ENCODE peak calls at places on chromosomes 2 and 18, in eight cellular contexts. D is skeletal muscle cell; F is neural progenitor cell; N is tibial artery; R is aorta; J is CD8-positive, alpha-beta memory T cell; E is GM12865; I is heart left ventricle. G is an unnamed sample.

GRCh38 chr2:19632327-19633040 is 269.3 kb downstream of the TTC32 start:
- DNase-seq in D (no peak), F (no peak), N (peak; percentile 50), R (no peak), J (no peak), E (no peak), I (peak; percentile 22), G (peak; percentile 26)

GRCh38 chr2:11679491-11680130 is 9.6 kb upstream of the NTSR2 start:
- DNase-seq in D (no peak), F (no peak), N (no peak), R (no peak), J (no peak), E (no peak), I (no peak), G (no peak)

GRCh38 chr18:63505566-63506335 is 29.0 kb downstream of the SERPINB5 start:
- DNase-seq in D (no peak), F (peak; percentile 61), N (no peak), R (no peak), J (no peak), E (peak; percentile 33), I (no peak), G (no peak)

GRCh38 chr2:217249490-217250451 is 389.9 kb upstream of the TNP1 start:
- DNase-seq in D (peak; percentile 41), F (peak; percentile 15), N (peak; percentile 28), R (no peak), J (no peak), E (no peak), I (no peak), G (peak; percentile 23)

GRCh38 chr2:209773377-209773776 is 1.7 kb downstream of the UNC80 start:
- DNase-seq in D (no peak), F (no peak), N (no peak), R (no peak), J (no peak), E (no peak), I (no peak), G (no peak)

GRCh38 chr2:240142256-240142775 is 1.9 kb upstream of the OTOS start:
- DNase-seq in D (no peak), F (no peak), N (no peak), R (peak; percentile 67), J (no peak), E (no peak), I (no peak), G (no peak)

GRCh38 chr2:108323619-108324018 is 34.9 kb downstream of the SULT1C2 start:
- DNase-seq in D (no peak), F (no peak), N (no peak), R (no peak), J (no peak), E (no peak), I (no peak), G (no peak)

GRCh38 chr2:43026451-43027102 is 199.8 kb downstream of the ZFP36L2 start:
- DNase-seq in D (no peak), F (no peak), N (no peak), R (no peak), J (no peak), E (no peak), I (no peak), G (no peak)

GRCh38 chr2:182862003-182862402 is 4.4 kb downstream of the FRZB start:
- DNase-seq in D (no peak), F (no peak), N (no peak), R (no peak), J (no peak), E (no peak), I (no peak), G (no peak)

GRCh38 chr2:20128506-20129319 is 77.3 kb upstream of the LAPTM4A start:
- DNase-seq in D (no peak), F (no peak), N (no peak), R (peak; percentile 12), J (no peak), E (no peak), I (no peak), G (no peak)

GRCh38 chr2:161843936-161844335 is 219.7 kb downstream of the SLC4A10 start:
- DNase-seq in D (no peak), F (no peak), N (no peak), R (no peak), J (no peak), E (no peak), I (no peak), G (no peak)

GRCh38 chr2:219722276-219722883 is 95.0 kb downstream of the SLC4A3 start:
- DNase-seq in D (no peak), F (no peak), N (no peak), R (no peak), J (no peak), E (no peak), I (no peak), G (no peak)

GRCh38 chr2:118014492-118014824 is 588 bp upstream of the CCDC93 start:
- DNase-seq in D (no peak), F (peak; percentile 52), N (no peak), R (no peak), J (no peak), E (no peak), I (no peak), G (no peak)

GRCh38 chr2:11785611-11785940 is 39.1 kb downstream of the LPIN1 start:
- DNase-seq in D (no peak), F (no peak), N (no peak), R (no peak), J (no peak), E (no peak), I (no peak), G (no peak)

GRCh38 chr2:128391679-128392078 is 73.0 kb upstream of the HS6ST1 start:
- DNase-seq in D (no peak), F (no peak), N (no peak), R (no peak), J (no peak), E (no peak), I (no peak), G (no peak)

GRCh38 chr18:22320155-22320554 is 97.6 kb downstream of the CTAGE1 start:
- DNase-seq in D (no peak), F (peak; percentile 60), N (no peak), R (no peak), J (no peak), E (no peak), I (no peak), G (no peak)
- H3K4me3 ChIP-seq in D (no peak overlapping the region), F (no peak overlapping the region), N (no peak overlapping the region), R (no peak overlapping the region), J (no peak overlapping the region), E (no peak overlapping the region), I (no peak overlapping the region), G (no peak overlapping the region)

GRCh38 chr2:55035716-55036115 is 14.5 kb downstream of the RTN4 start:
- DNase-seq in D (no peak), F (no peak), N (no peak), R (no peak), J (no peak), E (no peak), I (no peak), G (no peak)

GRCh38 chr2:55033921-55034320 is 16.3 kb downstream of the RTN4 start:
- DNase-seq in D (no peak), F (no peak), N (no peak), R (no peak), J (no peak), E (no peak), I (no peak), G (no peak)

GRCh38 chr2:55043841-55044240 is 6.4 kb downstream of the RTN4 start:
- DNase-seq in D (no peak), F (no peak), N (no peak), R (no peak), J (no peak), E (no peak), I (no peak), G (no peak)

GRCh38 chr2:55033076-55033742 is 17.0 kb downstream of the RTN4 start:
- DNase-seq in D (no peak), F (no peak), N (no peak), R (no peak), J (no peak), E (peak; percentile 87), I (no peak), G (no peak)

DNA sequence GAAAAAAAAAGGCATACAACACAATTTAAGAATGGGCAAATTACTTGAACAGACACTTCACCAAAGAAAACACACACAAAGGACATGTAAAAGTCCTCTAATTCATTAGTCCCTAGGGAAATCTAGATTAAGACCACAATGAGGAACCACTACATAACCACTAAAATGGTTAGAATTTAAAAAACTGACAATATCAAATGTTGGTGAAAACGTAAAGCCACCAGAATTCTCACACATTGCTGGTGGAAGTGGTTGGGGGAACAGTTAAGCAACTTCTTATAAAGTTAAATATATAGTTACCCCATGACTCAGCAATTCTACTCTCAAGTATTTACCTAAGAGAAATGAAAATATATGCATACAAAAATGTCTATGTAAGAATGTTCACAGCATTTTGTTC is 11.8 kb downstream of the RTN4 start:
- DNase-seq in D (no peak), F (no peak), N (no peak), R (no peak), J (no peak), E (no peak), I (no peak), G (no peak)
- H3K4me3 ChIP-seq in D (no peak overlapping the region), F (no peak overlapping the region), N (no peak overlapping the region), R (no peak overlapping the region), J (no peak overlapping the region), E (no peak overlapping the region), I (no peak overlapping the region), G (no peak overlapping the region)

GRCh38 chr2:160666019-160666676 is 172.5 kb upstream of the RBMS1 start:
- DNase-seq in D (peak; percentile 96), F (no peak), N (no peak), R (no peak), J (no peak), E (peak; percentile 48), I (peak; percentile 35), G (peak; percentile 24)

GRCh38 chr2:160667811-160668210 is 174.2 kb upstream of the RBMS1 start:
- DNase-seq in D (no peak), F (no peak), N (no peak), R (no peak), J (no peak), E (no peak), I (no peak), G (no peak)

GRCh38 chr2:160670618-160671017 is 177.0 kb upstream of the RBMS1 start:
- DNase-seq in D (no peak), F (no peak), N (no peak), R (no peak), J (no peak), E (no peak), I (no peak), G (no peak)

GRCh38 chr2:160664603-160665145 is 171.1 kb upstream of the RBMS1 start:
- DNase-seq in D (no peak), F (no peak), N (no peak), R (no peak), J (no peak), E (no peak), I (no peak), G (no peak)

GRCh38 chr2:160666677-160667061 is 173.1 kb upstream of the RBMS1 start:
- DNase-seq in D (no peak), F (no peak), N (no peak), R (no peak), J (no peak), E (no peak), I (no peak), G (no peak)
- H3K4me3 ChIP-seq in D (peak overlapping the region; percentile 4), F (no peak overlapping the region), N (peak overlapping the region; percentile 8), R (peak overlapping the region; percentile 8), J (no peak overlapping the region), E (no peak overlapping the region), I (peak overlapping the region; percentile 3), G (no peak overlapping the region)

DNA sequence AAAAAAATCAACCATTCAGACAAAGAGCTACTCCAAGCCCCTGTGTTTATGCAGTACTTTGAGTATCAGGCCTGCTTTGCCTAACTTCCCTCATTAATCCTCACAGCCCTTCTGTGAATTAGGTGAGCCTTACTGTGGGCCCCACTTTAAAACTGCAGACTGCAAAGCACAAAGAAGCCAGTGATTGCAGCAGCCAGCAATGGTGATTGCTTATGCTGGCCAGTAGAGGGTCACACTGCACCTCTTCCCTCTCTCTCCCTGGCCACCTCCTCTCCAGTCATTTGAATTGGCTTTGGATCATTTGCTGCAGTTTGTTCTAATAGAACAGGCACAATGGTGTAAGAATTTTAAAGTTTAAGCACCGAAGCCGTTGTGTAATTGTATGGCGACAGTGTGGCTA is 229.9 kb downstream of the AGPS start:
- DNase-seq in D (no peak), F (peak; percentile 78), N (no peak), R (no peak), J (no peak), E (no peak), I (no peak), G (peak; percentile 41)
- H3K4me3 ChIP-seq in D (no peak overlapping the region), F (peak overlapping the region; percentile 13), N (no peak overlapping the region), R (no peak overlapping the region), J (no peak overlapping the region), E (no peak overlapping the region), I (peak overlapping the region; percentile 4), G (no peak overlapping the region)

G was measured in adrenal gland.